ENCODE peak calls at places on chromosomes 6 and 20, in eight cellular contexts. K is MM.1S; I is CD8-positive, alpha-beta T cell; H is K562; G is hepatocyte; J is prostate gland; Q is body of pancreas; O is WERI-Rb-1. W is an unnamed sample. For H3K36me3, the result is how much of the 10 kb centered on the place peaks cover.

GRCh38 chr6:70520575-70520974 is 46.2 kb upstream of the SDHAF4 start:
- DNase-seq in K (peak), I (no peak), H (peak), G (peak), J (no peak), Q (no peak), O (no peak), W (no peak)

GRCh38 chr20:63053430-63054102 is 46.8 kb upstream of the BHLHE23 start:
- DNase-seq in K (no peak), I (no peak), H (no peak), G (no peak), J (no peak), Q (peak), O (no peak), W (no peak)

GRCh38 chr20:32929162-32929561 is 70.4 kb downstream of the EFCAB8 start:
- DNase-seq in K (no peak), I (no peak), H (no peak), G (no peak), J (no peak), Q (no peak), O (no peak), W (no peak)

GRCh38 chr20:12394786-12395185 is 477.1 kb downstream of the BTBD3 start:
- DNase-seq in K (peak), I (no peak), H (no peak), G (peak), J (no peak), Q (no peak), O (peak), W (peak)

GRCh38 chr6:40634429-40634828 is 47.3 kb upstream of the LRFN2 start:
- DNase-seq in K (no peak), I (no peak), H (no peak), G (no peak), J (no peak), Q (no peak), O (peak), W (no peak)

GRCh38 chr6:56714982-56715456 is 72.3 kb upstream of the DST start:
- DNase-seq in K (no peak), I (no peak), H (no peak), G (no peak), J (no peak), Q (no peak), O (peak), W (peak)

GRCh38 chr20:18973499-18974173 is 160.1 kb downstream of the SCP2D1 start:
- DNase-seq in K (no peak), I (no peak), H (no peak), G (no peak), J (no peak), Q (peak), O (no peak), W (no peak)

GRCh38 chr20:50277064-50277415 is 86.4 kb downstream of the CEBPB start:
- DNase-seq in K (no peak), I (no peak), H (no peak), G (no peak), J (no peak), Q (no peak), O (no peak), W (no peak)

GRCh38 chr20:18165553-18165952 is 27.9 kb downstream of the KAT14 start:
- DNase-seq in K (no peak), I (no peak), H (no peak), G (no peak), J (no peak), Q (no peak), O (no peak), W (no peak)

GRCh38 chr20:45300961-45301360 is 5.7 kb upstream of the RBPJL start:
- DNase-seq in K (peak), I (no peak), H (peak), G (no peak), J (no peak), Q (no peak), O (peak), W (no peak)

GRCh38 chr6:64270083-64270482 is 634.5 kb downstream of the PHF3 start:
- DNase-seq in K (no peak), I (no peak), H (no peak), G (no peak), J (no peak), Q (no peak), O (no peak), W (no peak)

GRCh38 chr20:46183768-46184167 is 65.7 kb downstream of the CD40 start:
- DNase-seq in K (no peak), I (no peak), H (no peak), G (no peak), J (no peak), Q (no peak), O (no peak), W (no peak)

GRCh38 chr6:1143655-1144054 is 168.2 kb upstream of the FOXQ1 start:
- DNase-seq in K (no peak), I (no peak), H (no peak), G (no peak), J (no peak), Q (no peak), O (no peak), W (no peak)

GRCh38 chr6:17865798-17866725 is 121.4 kb downstream of the KIF13A start:
- DNase-seq in K (no peak), I (no peak), H (no peak), G (peak), J (peak), Q (peak), O (no peak), W (peak)

GRCh38 chr6:21132856-21133610 is 460.5 kb upstream of the SOX4 start:
- DNase-seq in K (no peak), I (no peak), H (no peak), G (no peak), J (no peak), Q (no peak), O (no peak), W (no peak)

GRCh38 chr20:878511-879307 is 37.4 kb downstream of the ANGPT4 start:
- DNase-seq in K (peak), I (no peak), H (peak), G (peak), J (no peak), Q (no peak), O (no peak), W (no peak)

GRCh38 chr20:1326031-1326930 is 2.7 kb downstream of the SDCBP2 start:
- DNase-seq in K (no peak), I (no peak), H (no peak), G (peak), J (no peak), Q (peak), O (no peak), W (no peak)

GRCh38 chr6:170073846-170074245 is 217.0 kb downstream of the DLL1 start:
- DNase-seq in K (no peak), I (no peak), H (no peak), G (no peak), J (no peak), Q (peak), O (peak), W (no peak)

GRCh38 chr6:28531479-28532128 is 5.9 kb downstream of the GPX5 start:
- DNase-seq in K (no peak), I (no peak), H (peak), G (no peak), J (no peak), Q (no peak), O (no peak), W (no peak)

GRCh38 chr6:143112084-143112768 is 51.5 kb downstream of the AIG1 start:
- DNase-seq in K (peak), I (no peak), H (no peak), G (no peak), J (no peak), Q (no peak), O (no peak), W (no peak)

GRCh38 chr6:11309947-11310665 is 77.6 kb upstream of the NEDD9 start:
- DNase-seq in K (no peak), I (no peak), H (no peak), G (no peak), J (no peak), Q (no peak), O (no peak), W (no peak)

GRCh38 chr6:155174576-155175174 is 89.1 kb upstream of the CLDN20 start:
- DNase-seq in K (peak), I (peak), H (peak), G (peak), J (peak), Q (peak), O (peak), W (peak)

GRCh38 chr20:35314460-35315198 is 22.4 kb upstream of the FAM83C start:
- DNase-seq in K (no peak), I (no peak), H (no peak), G (no peak), J (no peak), Q (no peak), O (no peak), W (no peak)

GRCh38 chr6:107616776-107617175 is 126.9 kb downstream of the SOBP start:
- DNase-seq in K (no peak), I (no peak), H (no peak), G (no peak), J (no peak), Q (no peak), O (no peak), W (no peak)

DNA sequence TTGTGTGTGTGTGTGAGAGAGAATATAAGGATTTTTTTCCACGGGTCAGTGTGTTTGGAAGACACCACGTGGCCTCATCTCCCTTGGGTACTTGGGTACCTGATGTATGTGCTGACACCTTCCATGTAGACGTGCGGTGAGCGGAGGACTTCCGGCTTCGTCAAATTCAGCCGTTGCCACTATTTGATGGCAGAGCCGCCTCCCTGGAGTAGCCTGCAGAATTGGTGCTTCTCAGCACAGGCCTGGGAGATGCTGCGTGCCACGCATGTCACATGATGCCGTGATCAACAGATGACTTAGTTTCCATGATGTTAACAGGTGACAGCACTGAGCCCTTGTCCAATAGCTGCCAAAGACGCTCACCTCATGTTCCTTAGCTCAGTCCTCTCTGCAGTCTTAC is 69.4 kb downstream of the CDH4 start:
- DNase-seq in K (no peak), I (no peak), H (no peak), G (no peak), J (no peak), Q (no peak), O (no peak), W (no peak)
- H3K36me3 ChIP-seq in K (under half), I (under half), H (under half), G (under half), J (under half), Q (under half), O (under half), W (under half)

GRCh38 chr6:105514306-105514705 is 111.4 kb upstream of the PREP start:
- DNase-seq in K (no peak), I (no peak), H (no peak), G (no peak), J (no peak), Q (no peak), O (no peak), W (no peak)

GRCh38 chr6:105515054-105515453 is 112.2 kb upstream of the PREP start:
- DNase-seq in K (no peak), I (no peak), H (no peak), G (no peak), J (no peak), Q (no peak), O (no peak), W (no peak)

GRCh38 chr6:105522626-105523322 is 119.9 kb upstream of the PREP start:
- DNase-seq in K (peak), I (no peak), H (peak), G (no peak), J (no peak), Q (no peak), O (no peak), W (no peak)

GRCh38 chr6:105519954-105520353 is 117.1 kb upstream of the PREP start:
- DNase-seq in K (no peak), I (no peak), H (no peak), G (no peak), J (no peak), Q (no peak), O (no peak), W (no peak)
- TF ChIP-seq CTCF in K (no peak), I (no peak), H (no peak), G (no peak), J (no peak), Q (no peak), O (no peak), W (no peak)

GRCh38 chr6:16132909-16133308 is 4.0 kb downstream of the MYLIP start:
- DNase-seq in K (no peak), I (no peak), H (no peak), G (peak), J (no peak), Q (no peak), O (no peak), W (no peak)
- H3K4me3 ChIP-seq in K (no peak), I (no peak), H (peak), G (peak), J (no peak), Q (no peak), O (no peak), W (no peak)

DNA sequence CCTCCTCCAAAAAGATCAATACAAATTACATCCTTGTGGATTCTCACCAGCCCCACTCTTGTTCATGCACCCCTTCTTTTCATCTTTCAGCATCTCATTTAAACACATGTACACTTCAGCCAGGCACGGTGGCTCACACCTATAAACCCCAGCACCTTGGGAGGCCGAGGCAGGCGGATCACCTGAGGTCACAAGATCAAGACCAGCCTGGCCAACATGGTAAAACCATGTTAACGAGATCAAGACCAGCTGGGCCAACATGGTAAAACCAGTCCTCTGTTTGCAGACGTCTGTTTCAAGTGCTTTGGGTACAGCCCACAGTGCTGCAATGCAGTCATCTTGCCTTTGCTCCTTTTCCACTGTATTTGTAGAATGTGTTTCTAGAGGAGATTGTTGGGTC is 45.3 kb downstream of the ZMYND8 start:
- DNase-seq in K (no peak), I (no peak), H (no peak), G (no peak), J (no peak), Q (no peak), O (no peak), W (no peak)
- H3K36me3 ChIP-seq in K (under half), I (under half), H (half or more), G (under half), J (under half), Q (under half), O (under half), W (under half)

GRCh38 chr6:159125014-159125609 is 44.1 kb upstream of the FNDC1 start:
- DNase-seq in K (no peak), I (no peak), H (no peak), G (no peak), J (no peak), Q (no peak), O (no peak), W (no peak)
- TF ChIP-seq CTCF in K (peak), I (peak), H (peak), G (peak), J (no peak), Q (no peak), O (no peak), W (peak)

W was measured in kidney epithelial cell.